ENCODE peak calls at places on chromosomes 16 and 17, in six cellular contexts. C is nephron progenitor cell; B is hepatic stellate cell; A is activated CD8-positive, alpha-beta memory T cell treated with anti-CD3 and anti-CD28 coated beads for 48 hours; T is lower lobe of right lung; Q is Panc1. W is an unnamed sample.

GRCh38 chr17:49548506-49549310 is 27.0 kb upstream of the NXPH3 start:
- DNase-seq in C (no peak), B (peak), A (no peak), T (no peak), Q (no peak), W (no peak)

GRCh38 chr17:49814781-49815496 is 26.5 kb downstream of the KAT7 start:
- DNase-seq in C (no peak), B (no peak), A (no peak), T (no peak), Q (no peak), W (no peak)

GRCh38 chr16:54627616-54628015 is 303.0 kb upstream of the IRX5 start:
- DNase-seq in C (no peak), B (no peak), A (no peak), T (no peak), Q (no peak), W (no peak)

GRCh38 chr16:352547-353403 is at the start of gene AXIN1:
- DNase-seq in C (peak), B (peak), A (peak), T (peak), Q (peak), W (peak)

GRCh38 chr16:49330562-49331201 is 42.9 kb upstream of the C16orf78 start:
- DNase-seq in C (no peak), B (no peak), A (no peak), T (no peak), Q (no peak), W (no peak)

GRCh38 chr17:62767997-62768396 is 40.1 kb downstream of the MARCHF10 start:
- DNase-seq in C (no peak), B (no peak), A (no peak), T (no peak), Q (no peak), W (no peak)

GRCh38 chr16:79673635-79674034 is 73.1 kb upstream of the MAF start:
- DNase-seq in C (no peak), B (no peak), A (no peak), T (no peak), Q (no peak), W (no peak)

GRCh38 chr17:49887086-49887743 is 39.3 kb upstream of the TAC4 start:
- DNase-seq in C (no peak), B (no peak), A (no peak), T (peak), Q (no peak), W (no peak)

GRCh38 chr17:3957735-3958134 is 6.5 kb downstream of the ATP2A3 start:
- DNase-seq in C (no peak), B (no peak), A (no peak), T (no peak), Q (no peak), W (no peak)

GRCh38 chr16:88769617-88770458 is 15.2 kb downstream of the PIEZO1 start:
- DNase-seq in C (peak), B (no peak), A (no peak), T (peak), Q (no peak), W (peak)

GRCh38 chr16:85301171-85301690 is 189.0 kb upstream of the CIBAR2 start:
- DNase-seq in C (no peak), B (no peak), A (no peak), T (no peak), Q (no peak), W (no peak)

GRCh38 chr17:42518755-42519545 is 17.1 kb upstream of the NAGLU start:
- DNase-seq in C (no peak), B (no peak), A (no peak), T (no peak), Q (no peak), W (peak)

GRCh38 chr17:78611636-78612035 is 34.4 kb upstream of the DNAH17 start:
- DNase-seq in C (no peak), B (peak), A (no peak), T (no peak), Q (no peak), W (no peak)

GRCh38 chr17:76254275-76254674 is 10.9 kb upstream of the UBALD2 start:
- DNase-seq in C (no peak), B (no peak), A (no peak), T (no peak), Q (no peak), W (no peak)

GRCh38 chr16:84013787-84014569 is 28.6 kb downstream of the SLC38A8 start:
- DNase-seq in C (peak), B (no peak), A (peak), T (peak), Q (peak), W (peak)

GRCh38 chr16:84763164-84763563 is 56.6 kb upstream of the CRISPLD2 start:
- DNase-seq in C (no peak), B (no peak), A (no peak), T (no peak), Q (no peak), W (no peak)